ENCODE peak calls at places on chromosomes 13 and 19, in eight cellular contexts. U, G, O, A, B, E, D and T are unnamed samples.

GRCh38 chr13:63999614-64000013 is 2584.0 kb upstream of the PCDH20 start:
- DNase-seq in U (no peak), G (no peak), O (no peak), A (no peak), B (no peak), E (no peak), D (no peak), T (no peak)

GRCh38 chr13:23433171-23434153 is at the start of gene SACS:
- DNase-seq in U (peak; percentile 61), G (no peak), O (no peak), A (peak; percentile 48), B (peak; percentile 77), E (peak; percentile 8), D (no peak), T (no peak)

GRCh38 chr19:1572795-1573194 is 4.7 kb upstream of the MEX3D start:
- DNase-seq in U (no peak), G (no peak), O (no peak), A (no peak), B (no peak), E (no peak), D (no peak), T (no peak)

GRCh38 chr13:78183737-78184136 is 265.1 kb upstream of the EDNRB start:
- DNase-seq in U (no peak), G (no peak), O (no peak), A (peak; percentile 41), B (no peak), E (no peak), D (no peak), T (no peak)

GRCh38 chr13:28493740-28494536 is 990 bp downstream of the FLT1 start:
- DNase-seq in U (no peak), G (peak; percentile 9), O (no peak), A (no peak), B (no peak), E (no peak), D (no peak), T (no peak)

GRCh38 chr19:50492303-50493052 is 15.8 kb upstream of the GARIN5A start:
- DNase-seq in U (no peak), G (peak; percentile 57), O (no peak), A (no peak), B (no peak), E (peak; percentile 38), D (no peak), T (no peak)

GRCh38 chr13:30338331-30338851 is 31.0 kb upstream of the KATNAL1 start:
- DNase-seq in U (peak; percentile 89), G (no peak), O (no peak), A (no peak), B (no peak), E (no peak), D (no peak), T (peak; percentile 43)

GRCh38 chr13:34371645-34372044 is 553.7 kb downstream of the RFC3 start:
- DNase-seq in U (no peak), G (no peak), O (no peak), A (no peak), B (no peak), E (no peak), D (no peak), T (no peak)

GRCh38 chr13:39787086-39787487 is 131.6 kb downstream of the COG6 start:
- DNase-seq in U (no peak), G (no peak), O (no peak), A (peak; percentile 45), B (no peak), E (no peak), D (no peak), T (no peak)

GRCh38 chr19:18580311-18580710 is 8.3 kb upstream of the REX1BD start:
- DNase-seq in U (no peak), G (no peak), O (no peak), A (no peak), B (no peak), E (no peak), D (no peak), T (no peak)

GRCh38 chr19:43457809-43458208 is 7.6 kb downstream of the LYPD3 start:
- DNase-seq in U (no peak), G (no peak), O (no peak), A (no peak), B (no peak), E (no peak), D (no peak), T (no peak)

GRCh38 chr13:46181799-46182490 is at the start of gene LCP1:
- DNase-seq in U (no peak), G (peak; percentile 67), O (peak; percentile 61), A (no peak), B (no peak), E (peak; percentile 40), D (no peak), T (peak; percentile 62)

GRCh38 chr13:100560498-100561215 is 27.9 kb downstream of the GGACT start:
- DNase-seq in U (no peak), G (no peak), O (no peak), A (no peak), B (no peak), E (no peak), D (no peak), T (no peak)

GRCh38 chr19:55082023-55082851 is 6.6 kb downstream of the EPS8L1 start:
- DNase-seq in U (peak; percentile 45), G (peak; percentile 57), O (no peak), A (peak; percentile 58), B (no peak), E (no peak), D (no peak), T (peak; percentile 35)

GRCh38 chr19:17405250-17406038 is at the start of gene BST2:
- DNase-seq in U (peak; percentile 93), G (peak; percentile 55), O (peak; percentile 25), A (peak; percentile 59), B (no peak), E (no peak), D (no peak), T (peak; percentile 25)

GRCh38 chr19:54114340-54114826 is 1.1 kb downstream of the TFPT start:
- DNase-seq in U (peak; percentile 52), G (peak; percentile 64), O (no peak), A (peak; percentile 42), B (no peak), E (peak; percentile 55), D (no peak), T (no peak)

GRCh38 chr13:110756268-110756667 is 42.8 kb downstream of the ING1 start:
- DNase-seq in U (peak; percentile 72), G (no peak), O (no peak), A (peak; percentile 95), B (no peak), E (no peak), D (no peak), T (no peak)

GRCh38 chr13:108322206-108322824 is 52.8 kb downstream of the TNFSF13B start:
- DNase-seq in U (peak; percentile 25), G (no peak), O (no peak), A (peak; percentile 64), B (peak; percentile 11), E (no peak), D (peak; percentile 21), T (no peak)

GRCh38 chr19:39410620-39411005 is 1.9 kb upstream of the PLEKHG2 start:
- DNase-seq in U (no peak), G (no peak), O (no peak), A (no peak), B (no peak), E (no peak), D (no peak), T (no peak)

GRCh38 chr19:48737360-48737998 is 2.9 kb downstream of the RASIP1 start:
- DNase-seq in U (no peak), G (no peak), O (no peak), A (no peak), B (no peak), E (no peak), D (no peak), T (peak; percentile 33)

GRCh38 chr13:114120486-114121430 is 11.7 kb downstream of the RASA3 start:
- DNase-seq in U (no peak), G (no peak), O (no peak), A (no peak), B (no peak), E (no peak), D (no peak), T (no peak)

GRCh38 chr19:40080289-40080688 is 10.5 kb downstream of the ZNF780A start:
- DNase-seq in U (no peak), G (no peak), O (no peak), A (no peak), B (no peak), E (no peak), D (no peak), T (no peak)

GRCh38 chr13:112679381-112679780 is 10.5 kb upstream of the ATP11A start:
- DNase-seq in U (no peak), G (no peak), O (no peak), A (no peak), B (no peak), E (no peak), D (no peak), T (no peak)

GRCh38 chr13:44044544-44045178 is 165.0 kb downstream of the LACC1 start:
- DNase-seq in U (peak; percentile 6), G (no peak), O (no peak), A (no peak), B (no peak), E (no peak), D (no peak), T (peak; percentile 71)

GRCh38 chr13:58399263-58399662 is 767.7 kb downstream of the PCDH17 start:
- DNase-seq in U (no peak), G (no peak), O (no peak), A (no peak), B (no peak), E (no peak), D (no peak), T (no peak)

GRCh38 chr13:110306960-110307696 is at the start of the genes COL4A1 and COL4A2:
- DNase-seq in U (peak; percentile 78), G (no peak), O (no peak), A (peak; percentile 82), B (no peak), E (no peak), D (no peak), T (no peak)

GRCh38 chr13:91482427-91482826 is 84.0 kb downstream of the GPC5 start:
- DNase-seq in U (no peak), G (no peak), O (no peak), A (no peak), B (no peak), E (no peak), D (no peak), T (no peak)

GRCh38 chr19:44602071-44602470 is 11.3 kb upstream of the IGSF23 start:
- DNase-seq in U (no peak), G (no peak), O (no peak), A (no peak), B (no peak), E (no peak), D (no peak), T (peak; percentile 83)